ENCODE peak calls at places on chromosome 6, in four cellular contexts. C is neuronal stem cell, W is H1, F is mesendoderm. E is an unnamed sample.

GRCh38 chr6:138926579-138926978 is 61.5 kb downstream of the REPS1 start:
- DNase-seq in C (no peak), W (no peak), F (no peak), E (no peak)

GRCh38 chr6:108359901-108360882 is 65.3 kb downstream of the AFG1L start:
- DNase-seq in C (no peak), W (no peak), F (peak), E (no peak)

GRCh38 chr6:157148391-157149323 is 174.7 kb downstream of the TMEM242 start:
- DNase-seq in C (no peak), W (no peak), F (peak), E (peak)

GRCh38 chr6:392441-393390 is 1.2 kb downstream of the IRF4 start:
- DNase-seq in C (peak), W (no peak), F (peak), E (no peak)

GRCh38 chr6:125207956-125208355 is 54.4 kb downstream of the TPD52L1 start:
- DNase-seq in C (no peak), W (no peak), F (no peak), E (no peak)

GRCh38 chr6:10297825-10298224 is 117.0 kb downstream of the TFAP2A start:
- DNase-seq in C (no peak), W (no peak), F (no peak), E (peak)

GRCh38 chr6:14658909-14659561 is 541.5 kb downstream of the CD83 start:
- DNase-seq in C (no peak), W (no peak), F (peak), E (peak)

GRCh38 chr6:137259349-137259748 is 40.2 kb upstream of the IFNGR1 start:
- DNase-seq in C (no peak), W (no peak), F (no peak), E (no peak)

GRCh38 chr6:147283460-147283859 is 79.2 kb downstream of the STXBP5 start:
- DNase-seq in C (no peak), W (no peak), F (peak), E (no peak)

GRCh38 chr6:170344631-170345576 is 38.3 kb downstream of the FAM120B start:
- DNase-seq in C (no peak), W (peak), F (peak), E (no peak)

GRCh38 chr6:47379328-47379727 is 69.6 kb upstream of the TNFRSF21 start:
- DNase-seq in C (no peak), W (no peak), F (no peak), E (peak)

GRCh38 chr6:15546591-15546990 is 116.2 kb downstream of the DTNBP1 start:
- DNase-seq in C (no peak), W (no peak), F (peak), E (peak)

GRCh38 chr6:144411506-144412165 is 126.5 kb downstream of the UTRN start:
- DNase-seq in C (no peak), W (no peak), F (no peak), E (peak)

GRCh38 chr6:44056392-44057237 is 70.6 kb downstream of the MRPL14 start:
- DNase-seq in C (no peak), W (no peak), F (no peak), E (no peak)

GRCh38 chr6:25640446-25640845 is 11.6 kb upstream of the SCGN start:
- DNase-seq in C (no peak), W (no peak), F (no peak), E (no peak)

GRCh38 chr6:10481101-10481500 is 40.0 kb upstream of the GCNT2 start:
- DNase-seq in C (no peak), W (no peak), F (peak), E (no peak)

GRCh38 chr6:35694462-35694861 is 5.7 kb upstream of the FKBP5 start:
- DNase-seq in C (no peak), W (no peak), F (no peak), E (peak)

GRCh38 chr6:165884813-165885765 is 222.0 kb upstream of the PDE10A start:
- DNase-seq in C (peak), W (peak), F (peak), E (peak)

GRCh38 chr6:154591220-154591619 is 80.7 kb upstream of the CNKSR3 start:
- DNase-seq in C (no peak), W (no peak), F (no peak), E (no peak)

GRCh38 chr6:45599053-45599452 is 221.3 kb upstream of the SUPT3H start:
- DNase-seq in C (no peak), W (no peak), F (no peak), E (no peak)

GRCh38 chr6:50141100-50141499 is 91.4 kb upstream of the DEFB112 start:
- DNase-seq in C (no peak), W (no peak), F (no peak), E (no peak)

GRCh38 chr6:4575724-4576123 is 200.5 kb upstream of the CDYL start:
- DNase-seq in C (no peak), W (no peak), F (no peak), E (no peak)
- H4K8ac ChIP-seq in C (no peak), W (no peak), F (no peak), E (no peak)

GRCh38 chr6:167679137-167679736 is 147.5 kb upstream of the AFDN start:
- DNase-seq in C (peak), W (no peak), F (no peak), E (no peak)
- H3K4ac ChIP-seq in C (no peak), W (peak), F (no peak), E (no peak)

GRCh38 chr6:18883268-18883667 is 496.1 kb downstream of the RNF144B start:
- DNase-seq in C (no peak), W (no peak), F (no peak), E (no peak)
- H4K8ac ChIP-seq in C (no peak), W (no peak), F (no peak), E (no peak)

DNA sequence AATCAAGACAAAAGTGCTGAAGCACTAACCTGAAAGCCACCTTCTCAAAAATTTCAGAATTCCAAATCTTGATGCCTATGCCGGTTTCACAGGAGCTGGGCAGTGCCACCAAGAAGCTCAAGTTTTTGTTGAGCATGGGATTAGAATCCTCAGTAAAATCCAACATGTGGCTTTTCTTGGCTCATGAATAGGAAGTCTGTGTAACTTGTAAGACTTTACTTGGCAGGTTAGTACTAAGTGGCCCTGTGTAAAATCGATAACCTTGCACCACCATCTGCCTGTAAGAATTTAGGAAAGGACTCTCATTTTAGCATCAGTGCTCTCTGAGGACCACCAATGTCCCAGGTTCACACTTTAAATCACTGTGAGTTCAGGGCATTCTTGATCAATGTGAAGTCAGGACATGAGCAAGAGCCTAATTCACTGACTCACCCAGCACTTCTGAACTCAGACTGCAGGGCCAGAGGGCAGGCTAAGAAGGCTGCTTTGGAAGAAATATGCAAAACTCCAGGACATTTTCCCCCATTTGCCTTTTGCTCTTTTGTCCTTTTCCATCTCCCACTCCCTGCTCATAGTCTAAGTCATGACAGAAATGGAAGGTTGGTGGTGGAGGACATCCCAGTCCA is 113.2 kb downstream of the EDN1 start:
- DNase-seq in C (no peak), W (peak), F (peak), E (peak)
- H3K4ac ChIP-seq in C (no peak), W (no peak), F (no peak), E (no peak)

DNA sequence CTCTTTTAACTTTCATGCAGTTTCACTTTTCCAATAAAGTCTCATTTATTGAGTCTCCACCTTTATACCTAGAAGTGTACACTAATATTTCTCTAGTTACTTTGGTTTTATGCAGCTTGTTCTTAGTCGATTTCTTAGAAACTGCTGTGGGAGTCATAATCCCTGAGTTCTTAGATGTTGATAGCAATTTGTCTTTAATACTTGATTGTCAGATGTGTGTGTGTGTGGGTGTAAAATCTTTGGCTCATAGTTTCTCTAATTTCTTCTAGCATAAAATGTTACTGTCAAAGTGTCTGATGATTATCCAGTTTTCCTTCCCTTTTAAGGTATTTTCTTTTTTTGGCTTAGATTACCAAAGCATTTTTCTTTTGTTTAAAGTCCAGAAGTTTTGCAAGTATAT is 473.8 kb upstream of the PTCHD4 start:
- DNase-seq in C (no peak), W (no peak), F (no peak), E (no peak)
- H4K8ac ChIP-seq in C (no peak), W (no peak), F (no peak), E (no peak)

DNA sequence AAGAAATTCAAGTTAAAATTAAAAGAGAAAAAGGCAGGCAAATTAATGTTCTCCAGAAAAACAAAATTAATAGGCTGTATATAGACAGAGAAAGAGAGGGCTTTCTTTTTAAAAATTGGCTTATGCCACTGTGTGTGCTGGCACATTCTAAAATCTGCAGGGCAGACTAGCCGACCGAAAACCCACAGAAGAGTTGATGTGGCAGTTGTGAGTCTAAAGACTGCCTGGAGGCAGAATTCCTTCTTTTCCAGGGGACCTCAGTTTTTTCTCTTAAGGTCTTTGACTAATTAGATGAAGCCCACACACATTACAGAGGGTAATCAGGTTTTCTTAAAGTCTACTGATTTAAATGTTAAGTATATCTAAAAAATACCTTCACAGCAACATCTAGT is 85.7 kb downstream of the GJA1 start:
- DNase-seq in C (no peak), W (no peak), F (peak), E (peak)
- H3K4ac ChIP-seq in C (no peak), W (no peak), F (no peak), E (no peak)

DNA sequence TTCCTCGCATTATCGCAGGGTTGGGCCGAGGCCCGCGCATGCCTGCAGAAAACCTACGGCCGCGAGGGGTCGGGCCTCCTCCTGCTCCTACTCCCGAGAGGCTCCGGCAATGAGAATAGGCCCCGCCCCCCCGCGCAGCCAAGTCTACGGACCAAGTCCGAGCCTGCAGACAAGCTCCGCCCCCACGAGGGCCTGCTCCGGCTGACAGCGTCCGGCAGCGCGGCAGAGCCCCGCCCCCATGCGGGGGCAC is 3.1 kb upstream of the GPSM3 start:
- DNase-seq in C (peak), W (peak), F (peak), E (peak)
- H4K8ac ChIP-seq in C (no peak), W (no peak), F (no peak), E (no peak)

DNA sequence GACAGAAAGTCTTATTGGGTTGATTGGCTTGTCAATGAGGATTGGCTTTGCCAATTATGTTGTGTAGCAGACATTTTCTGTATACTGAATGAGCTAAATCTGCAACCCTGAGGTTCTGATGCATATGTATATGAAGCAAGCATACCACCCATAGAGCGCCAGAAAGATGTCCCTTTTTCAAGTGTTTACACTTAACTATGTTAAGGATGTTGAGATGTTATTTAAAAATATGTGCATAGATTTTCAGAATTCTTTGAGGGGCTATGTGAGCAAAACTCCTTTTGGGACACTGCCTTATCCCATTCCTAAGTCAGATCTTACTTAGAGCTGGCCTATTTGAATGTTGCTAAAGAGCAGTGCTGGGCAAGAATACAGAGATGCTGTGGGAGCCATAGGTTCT is 1.9 kb downstream of the AIG1 start:
- DNase-seq in C (no peak), W (no peak), F (peak), E (no peak)
- H3K4ac ChIP-seq in C (no peak), W (no peak), F (no peak), E (peak)

GRCh38 chr6:33771342-33772113 is 17.4 kb downstream of the LEMD2 start:
- DNase-seq in C (peak), W (peak), F (peak), E (peak)

GRCh38 chr6:33770833-33771341 is 18.0 kb downstream of the LEMD2 start:
- DNase-seq in C (no peak), W (no peak), F (no peak), E (no peak)

GRCh38 chr6:33769248-33769821 is 19.6 kb downstream of the LEMD2 start:
- DNase-seq in C (no peak), W (no peak), F (no peak), E (no peak)

GRCh38 chr6:33768644-33769120 is 20.2 kb downstream of the LEMD2 start:
- DNase-seq in C (peak), W (no peak), F (peak), E (peak)

DNA sequence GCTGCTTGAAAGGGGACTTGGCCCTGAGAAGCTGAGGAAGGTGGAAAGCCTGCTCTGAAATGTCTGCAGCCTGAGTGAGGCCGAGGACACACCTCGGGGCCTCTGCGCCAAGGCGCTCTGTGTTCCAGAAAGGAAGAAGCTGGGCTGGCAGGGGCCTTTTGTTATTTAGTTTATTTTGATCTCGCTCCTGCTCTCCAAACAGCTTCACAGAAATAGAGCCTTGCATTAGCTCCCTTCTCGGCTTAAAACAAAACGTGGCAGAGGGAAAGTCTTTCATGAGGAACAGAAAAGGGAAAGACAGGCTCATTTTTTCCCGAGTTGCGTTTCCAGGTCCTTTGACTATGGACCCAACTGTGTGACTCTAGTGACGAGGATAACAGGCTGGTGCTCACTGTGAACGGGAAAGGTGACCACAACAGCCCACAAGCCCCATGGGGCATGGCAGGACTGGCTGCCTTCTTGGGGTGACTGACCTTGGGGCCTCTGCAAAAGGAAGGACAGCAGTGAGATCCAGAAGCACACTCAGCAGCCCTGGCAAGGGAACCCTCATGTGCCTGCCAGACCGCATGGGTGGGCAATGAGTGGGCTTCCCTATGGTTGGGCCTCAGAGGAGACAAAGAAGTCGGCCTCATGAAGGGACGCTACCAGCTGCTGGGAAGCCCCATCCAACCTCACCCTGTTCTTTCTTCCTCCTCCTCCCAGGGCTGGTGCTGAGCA is 18.7 kb downstream of the LEMD2 start:
- DNase-seq in C (no peak), W (no peak), F (no peak), E (no peak)
- H4K8ac ChIP-seq in C (no peak), W (peak), F (peak), E (peak)

E was measured in trophoblast cell.